ENCODE peak calls at places on chromosomes 2 and 18, in eight cellular contexts. Z is NCI-H1105 treated with DMSO at 0.1 percent for 48 hours, F is AG09319, M is GM13977, O is tibial nerve, G is BE2C, P is KBM-7, C is NCI-H2081. U is an unnamed sample.

GRCh38 chr2:239021224-239021623 is 173.3 kb downstream of the TWIST2 start:
- DNase-seq in Z (no peak), F (no peak), M (no peak), O (no peak), G (no peak), P (no peak), C (no peak), U (no peak)

GRCh38 chr2:145595296-145595695 is 1075.4 kb upstream of the ZEB2 start:
- DNase-seq in Z (no peak), F (no peak), M (no peak), O (no peak), G (no peak), P (no peak), C (no peak), U (no peak)

GRCh38 chr18:48609114-48609513 is 70.3 kb downstream of the CTIF start:
- DNase-seq in Z (no peak), F (no peak), M (no peak), O (no peak), G (no peak), P (no peak), C (no peak), U (no peak)

GRCh38 chr2:67436221-67436620 is 39.1 kb downstream of the ETAA1 start:
- DNase-seq in Z (no peak), F (no peak), M (no peak), O (no peak), G (no peak), P (no peak), C (no peak), U (no peak)

GRCh38 chr2:231162036-231162345 is 36.4 kb upstream of the ARMC9 start:
- DNase-seq in Z (no peak), F (peak; percentile 96), M (no peak), O (no peak), G (no peak), P (no peak), C (no peak), U (peak; percentile 75)

GRCh38 chr2:46716806-46717732 is 198.5 kb downstream of the MCFD2 start:
- DNase-seq in Z (no peak), F (peak; percentile 54), M (no peak), O (no peak), G (no peak), P (peak; percentile 63), C (no peak), U (peak; percentile 72)

GRCh38 chr2:224357098-224357901 is 44.6 kb downstream of the FAM124B start:
- DNase-seq in Z (peak; percentile 53), F (no peak), M (peak; percentile 79), O (peak; percentile 90), G (peak; percentile 51), P (peak; percentile 85), C (peak; percentile 43), U (peak; percentile 69)

GRCh38 chr2:98869272-98869641 is 66.8 kb downstream of the CRACDL start:
- DNase-seq in Z (peak; percentile 88), F (no peak), M (no peak), O (no peak), G (no peak), P (no peak), C (peak; percentile 96), U (no peak)

GRCh38 chr2:219687266-219687665 is 59.8 kb downstream of the SLC4A3 start:
- DNase-seq in Z (no peak), F (no peak), M (no peak), O (no peak), G (no peak), P (no peak), C (no peak), U (no peak)

GRCh38 chr2:57616157-57616556 is 430.4 kb upstream of the VRK2 start:
- DNase-seq in Z (no peak), F (no peak), M (no peak), O (no peak), G (no peak), P (no peak), C (no peak), U (no peak)

GRCh38 chr18:36531636-36532035 is 234.1 kb downstream of the FHOD3 start:
- DNase-seq in Z (no peak), F (no peak), M (no peak), O (no peak), G (no peak), P (no peak), C (no peak), U (no peak)

GRCh38 chr18:31581498-31582197 is 10.0 kb upstream of the TTR start:
- DNase-seq in Z (no peak), F (no peak), M (no peak), O (no peak), G (no peak), P (no peak), C (no peak), U (peak; percentile 41)

GRCh38 chr2:19893520-19894134 is 8.2 kb downstream of the TTC32 start:
- DNase-seq in Z (no peak), F (no peak), M (peak; percentile 51), O (no peak), G (no peak), P (no peak), C (no peak), U (no peak)